ENCODE peak calls at places on chromosomes 4 and X, in four cellular contexts. One of them, this sample, is unnamed. For H3K4me1, the result is how much of the 10 kb centered on the place peaks cover.

GRCh38 chr4:43277003-43277402 is 384.5 kb downstream of the GRXCR1 start:
- DNase-seq in gastrocnemius medialis: no peak
- DNase-seq in stomach: no peak
- DNase-seq in tibial nerve: no peak
- DNase-seq in this sample: no peak

GRCh38 chr4:145945431-145946155 is 7.0 kb upstream of the ZNF827 start:
- DNase-seq in tibial nerve: no peak
- DNase-seq in stomach: no peak
- DNase-seq in gastrocnemius medialis: peak
- DNase-seq in this sample: no peak

GRCh38 chrX:45743081-45743533 is 542.4 kb upstream of the DIPK2B start:
- DNase-seq in gastrocnemius medialis: no peak
- DNase-seq in tibial nerve: no peak
- DNase-seq in stomach: no peak
- DNase-seq in this sample: no peak

GRCh38 chr4:141215030-141215429 is 5.7 kb upstream of the ZNF330 start:
- DNase-seq in stomach: no peak
- DNase-seq in gastrocnemius medialis: no peak
- DNase-seq in tibial nerve: no peak
- DNase-seq in this sample: no peak

GRCh38 chr4:107870916-107871786 is 46.4 kb downstream of the SGMS2 start:
- DNase-seq in stomach: no peak
- DNase-seq in gastrocnemius medialis: no peak
- DNase-seq in tibial nerve: no peak
- DNase-seq in this sample: no peak

GRCh38 chr4:41656572-41657301 is 91.8 kb downstream of the PHOX2B start:
- DNase-seq in gastrocnemius medialis: peak
- DNase-seq in tibial nerve: no peak
- DNase-seq in stomach: peak
- DNase-seq in this sample: peak

GRCh38 chr4:121799888-121800501 is 1.1 kb upstream of the EXOSC9 start:
- DNase-seq in tibial nerve: no peak
- DNase-seq in gastrocnemius medialis: no peak
- DNase-seq in stomach: no peak
- DNase-seq in this sample: no peak

GRCh38 chr4:174828845-174829701 is at the start of gene GLRA3:
- DNase-seq in gastrocnemius medialis: no peak
- DNase-seq in stomach: peak
- DNase-seq in tibial nerve: peak
- DNase-seq in this sample: no peak

GRCh38 chrX:24266996-24267395 is 46.9 kb downstream of the SUPT20HL2 start:
- DNase-seq in tibial nerve: no peak
- DNase-seq in gastrocnemius medialis: no peak
- DNase-seq in stomach: no peak
- DNase-seq in this sample: no peak

GRCh38 chrX:153763298-153763932 is 634 bp upstream of the PLXNB3 start:
- DNase-seq in tibial nerve: no peak
- DNase-seq in gastrocnemius medialis: peak
- DNase-seq in stomach: no peak
- DNase-seq in this sample: peak

GRCh38 chr4:127155121-127155520 is 477.6 kb upstream of the INTU start:
- DNase-seq in stomach: no peak
- DNase-seq in gastrocnemius medialis: no peak
- DNase-seq in tibial nerve: no peak
- DNase-seq in this sample: no peak

GRCh38 chr4:153116801-153117200 is 87.4 kb upstream of the TRIM2 start:
- DNase-seq in stomach: no peak
- DNase-seq in gastrocnemius medialis: no peak
- DNase-seq in tibial nerve: no peak
- DNase-seq in this sample: no peak

GRCh38 chr4:153113838-153114105 is 90.5 kb upstream of the TRIM2 start:
- DNase-seq in tibial nerve: no peak
- DNase-seq in stomach: no peak
- DNase-seq in gastrocnemius medialis: no peak
- DNase-seq in this sample: no peak

GRCh38 chr4:153114771-153115321 is 89.4 kb upstream of the TRIM2 start:
- DNase-seq in gastrocnemius medialis: no peak
- DNase-seq in stomach: peak
- DNase-seq in tibial nerve: no peak
- DNase-seq in this sample: no peak

GRCh38 chr4:153116101-153116680 is 88.1 kb upstream of the TRIM2 start:
- DNase-seq in tibial nerve: no peak
- DNase-seq in gastrocnemius medialis: no peak
- DNase-seq in stomach: no peak
- DNase-seq in this sample: no peak

GRCh38 chr4:153115322-153116100 is 88.7 kb upstream of the TRIM2 start:
- DNase-seq in gastrocnemius medialis: no peak
- DNase-seq in stomach: peak
- DNase-seq in tibial nerve: no peak
- DNase-seq in this sample: no peak
- H3K4me1 ChIP-seq in gastrocnemius medialis: under half
- H3K4me1 ChIP-seq in stomach: under half
- H3K4me1 ChIP-seq in tibial nerve: under half
- H3K4me1 ChIP-seq in this sample: under half

DNA sequence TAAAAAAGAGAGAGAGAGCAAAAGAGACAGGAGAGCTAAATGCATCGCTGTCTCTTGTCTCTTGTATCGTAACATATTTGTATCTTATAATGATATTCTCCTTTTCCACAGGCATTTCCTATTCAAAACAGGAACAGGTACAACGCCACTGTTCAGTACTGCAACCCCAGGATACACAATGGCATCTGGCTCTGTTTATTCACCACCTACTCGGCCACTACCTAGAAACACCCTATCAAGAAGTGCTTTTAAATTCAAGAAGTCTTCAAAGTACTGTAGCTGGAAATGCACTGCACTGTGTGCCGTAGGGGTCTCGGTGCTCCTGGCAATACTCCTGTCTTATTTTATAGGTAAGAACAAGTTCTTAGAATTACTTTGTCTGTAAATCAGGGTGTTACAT is 288.6 kb downstream of the DCTD start:
- DNase-seq in stomach: no peak
- DNase-seq in gastrocnemius medialis: no peak
- DNase-seq in tibial nerve: no peak
- DNase-seq in this sample: no peak
- H3K27ac ChIP-seq in stomach: no peak
- H3K27ac ChIP-seq in gastrocnemius medialis: no peak
- H3K27ac ChIP-seq in tibial nerve: no peak
- H3K27ac ChIP-seq in this sample: no peak

GRCh38 chrX:103918050-103918449 is 44.4 kb upstream of the TMSB15B start:
- DNase-seq in tibial nerve: peak
- DNase-seq in stomach: peak
- DNase-seq in gastrocnemius medialis: no peak
- DNase-seq in this sample: peak

GRCh38 chrX:103918584-103919335 is 43.7 kb upstream of the TMSB15B start:
- DNase-seq in tibial nerve: peak
- DNase-seq in gastrocnemius medialis: peak
- DNase-seq in stomach: peak
- DNase-seq in this sample: peak

GRCh38 chrX:103913356-103914020 is 48.9 kb upstream of the TMSB15B start:
- DNase-seq in stomach: no peak
- DNase-seq in gastrocnemius medialis: no peak
- DNase-seq in tibial nerve: no peak
- DNase-seq in this sample: no peak

DNA sequence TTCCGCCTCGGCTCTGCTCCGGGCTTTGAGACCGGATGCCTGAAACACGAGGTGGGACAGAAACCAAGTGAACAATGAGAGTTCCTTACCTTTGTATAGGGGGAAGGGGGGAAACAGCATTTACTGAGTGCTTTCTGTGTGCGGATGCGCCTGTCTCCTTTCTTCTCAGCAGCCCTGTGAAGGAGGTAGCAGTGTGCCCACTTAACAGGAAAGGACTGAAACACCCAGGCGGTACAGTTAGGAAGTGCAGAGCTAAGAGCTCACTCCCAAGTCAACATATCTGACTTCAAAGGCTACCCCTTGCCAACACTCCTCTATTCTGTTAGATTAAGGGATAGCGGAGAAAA is 43.1 kb upstream of the TMSB15B start:
- DNase-seq in gastrocnemius medialis: no peak
- DNase-seq in stomach: no peak
- DNase-seq in tibial nerve: peak
- DNase-seq in this sample: no peak
- TF ChIP-seq CTCF in gastrocnemius medialis: no peak
- TF ChIP-seq CTCF in stomach: peak
- TF ChIP-seq CTCF in tibial nerve: peak
- TF ChIP-seq CTCF in this sample: no peak

DNA sequence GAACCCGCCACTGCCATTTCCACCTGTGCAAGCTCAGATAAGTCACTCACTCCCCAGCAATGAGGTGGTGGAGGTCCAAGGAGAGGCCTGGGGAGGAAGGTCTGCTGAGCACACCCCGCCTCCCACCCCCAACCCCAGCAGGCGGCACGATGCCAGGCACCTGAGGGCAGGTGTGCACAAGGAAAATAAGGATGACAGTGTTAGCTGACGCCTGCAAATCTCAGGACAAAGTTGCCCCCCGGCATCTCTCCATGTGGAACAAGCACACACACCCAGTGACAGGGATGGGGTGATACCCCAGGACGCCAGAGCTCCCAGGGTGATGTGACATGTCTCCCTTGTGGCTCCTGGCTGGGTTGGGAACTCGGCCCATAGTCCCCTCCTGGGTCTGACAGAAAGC is 9.9 kb downstream of the JAKMIP1 start:
- DNase-seq in stomach: no peak
- DNase-seq in gastrocnemius medialis: no peak
- DNase-seq in tibial nerve: no peak
- DNase-seq in this sample: no peak
- H3K4me1 ChIP-seq in stomach: under half
- H3K4me1 ChIP-seq in gastrocnemius medialis: under half
- H3K4me1 ChIP-seq in tibial nerve: under half
- H3K4me1 ChIP-seq in this sample: under half

DNA sequence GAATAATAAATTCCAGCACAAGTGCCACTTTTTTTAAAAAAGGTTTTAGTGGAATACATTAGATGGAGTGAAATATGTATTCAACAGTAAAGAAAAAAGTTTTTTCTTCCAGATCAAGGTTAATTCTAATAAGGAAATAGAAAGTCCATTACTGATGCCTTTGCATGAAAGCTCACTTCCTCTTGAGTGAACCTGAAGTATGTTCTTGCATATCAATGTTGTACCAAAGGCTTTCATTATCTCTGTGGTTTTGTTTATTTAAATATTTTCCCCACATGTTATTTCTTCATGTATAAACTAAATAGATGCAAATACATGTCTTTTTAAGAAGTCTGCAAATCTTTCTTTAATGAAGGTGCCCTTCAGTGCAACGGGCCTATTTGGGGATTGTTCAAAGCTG is 307.9 kb downstream of the C4orf33 start:
- DNase-seq in tibial nerve: no peak
- DNase-seq in stomach: no peak
- DNase-seq in gastrocnemius medialis: no peak
- DNase-seq in this sample: no peak
- H3K27ac ChIP-seq in tibial nerve: no peak
- H3K27ac ChIP-seq in stomach: no peak
- H3K27ac ChIP-seq in gastrocnemius medialis: no peak
- H3K27ac ChIP-seq in this sample: no peak

DNA sequence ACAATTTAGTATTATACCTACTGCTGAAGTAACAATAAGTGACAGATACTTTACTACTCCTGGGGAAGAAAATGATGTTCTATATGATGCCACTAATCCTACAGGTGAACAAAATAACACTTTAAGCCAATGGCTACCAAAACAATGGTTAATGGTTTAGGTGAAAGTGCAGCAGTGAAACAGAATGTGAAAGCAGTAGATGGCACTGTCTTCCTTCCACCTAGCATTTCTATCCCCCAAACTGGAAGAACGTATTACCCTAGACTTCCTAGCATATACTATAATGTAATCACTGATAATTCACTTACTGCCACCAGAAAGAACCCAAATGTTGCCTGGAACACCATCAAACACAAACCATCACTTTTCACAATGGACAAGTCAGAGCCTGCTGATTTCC is 18.9 kb upstream of the CABS1 start:
- DNase-seq in stomach: no peak
- DNase-seq in gastrocnemius medialis: no peak
- DNase-seq in tibial nerve: no peak
- DNase-seq in this sample: no peak
- TF ChIP-seq CTCF in stomach: no peak
- TF ChIP-seq CTCF in gastrocnemius medialis: no peak
- TF ChIP-seq CTCF in tibial nerve: no peak
- TF ChIP-seq CTCF in this sample: no peak

GRCh38 chrX:65687367-65687766 is 19.9 kb downstream of the MSN start:
- DNase-seq in gastrocnemius medialis: no peak
- DNase-seq in tibial nerve: no peak
- DNase-seq in stomach: no peak
- DNase-seq in this sample: no peak

GRCh38 chrX:65689377-65689776 is 21.9 kb downstream of the MSN start:
- DNase-seq in stomach: no peak
- DNase-seq in tibial nerve: no peak
- DNase-seq in gastrocnemius medialis: no peak
- DNase-seq in this sample: no peak

GRCh38 chrX:65685112-65685511 is 17.7 kb downstream of the MSN start:
- DNase-seq in stomach: no peak
- DNase-seq in gastrocnemius medialis: no peak
- DNase-seq in tibial nerve: no peak
- DNase-seq in this sample: no peak

GRCh38 chrX:65688403-65688881 is 21.0 kb downstream of the MSN start:
- DNase-seq in tibial nerve: no peak
- DNase-seq in stomach: no peak
- DNase-seq in gastrocnemius medialis: no peak
- DNase-seq in this sample: no peak

GRCh38 chrX:65686246-65686645 is 18.8 kb downstream of the MSN start:
- DNase-seq in stomach: no peak
- DNase-seq in tibial nerve: no peak
- DNase-seq in gastrocnemius medialis: no peak
- DNase-seq in this sample: no peak
- H3K4me1 ChIP-seq in stomach: half or more
- H3K4me1 ChIP-seq in tibial nerve: half or more
- H3K4me1 ChIP-seq in gastrocnemius medialis: under half
- H3K4me1 ChIP-seq in this sample: under half

GRCh38 chrX:34961662-34962061 is 19.1 kb downstream of the FAM47B start:
- DNase-seq in stomach: no peak
- DNase-seq in tibial nerve: no peak
- DNase-seq in gastrocnemius medialis: no peak
- DNase-seq in this sample: no peak

DNA sequence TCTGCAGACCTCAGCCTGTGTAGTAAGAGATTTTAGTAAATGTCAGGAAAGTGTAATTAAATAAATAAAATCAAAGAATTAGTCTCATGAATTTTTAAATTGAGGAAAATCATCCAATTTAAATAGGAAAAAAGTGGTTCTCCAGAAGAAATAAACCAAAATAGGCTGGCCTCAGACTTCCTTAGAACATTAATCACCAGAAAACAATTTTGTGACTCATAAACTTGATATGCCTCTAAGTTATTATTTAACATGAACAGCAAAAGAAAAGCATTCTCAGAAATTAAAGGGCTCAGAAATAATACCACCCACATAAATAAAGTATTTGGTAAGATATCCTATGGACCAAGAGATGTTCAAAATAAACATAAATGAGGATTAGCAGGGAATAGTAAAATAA is 14.3 kb downstream of the FAM47B start:
- DNase-seq in tibial nerve: no peak
- DNase-seq in stomach: no peak
- DNase-seq in gastrocnemius medialis: no peak
- DNase-seq in this sample: no peak
- H3K27ac ChIP-seq in tibial nerve: no peak
- H3K27ac ChIP-seq in stomach: no peak
- H3K27ac ChIP-seq in gastrocnemius medialis: no peak
- H3K27ac ChIP-seq in this sample: no peak

This sample was measured in psoas muscle.